ENCODE peak calls at places on chromosomes 12 and 14, in four cellular contexts. A is IMR-90; G is naive thymus-derived CD4-positive, alpha-beta T cell; E is dorsolateral prefrontal cortex. P is an unnamed sample.

GRCh38 chr14:73945159-73945670 is 4.7 kb downstream of the FAM161B start:
- DNase-seq in A (no peak), E (no peak), G (no peak), P (no peak)

GRCh38 chr12:65764325-65764724 is 60.0 kb upstream of the HMGA2 start:
- DNase-seq in G (no peak), E (no peak), A (no peak), P (no peak)

GRCh38 chr12:117680311-117680710 is 288.5 kb downstream of the KSR2 start:
- DNase-seq in A (no peak), E (no peak), G (no peak), P (no peak)

GRCh38 chr14:71497645-71498086 is 434.6 kb upstream of the RGS6 start:
- DNase-seq in A (peak), G (no peak), E (no peak), P (peak)

GRCh38 chr14:77436042-77436441 is 12.7 kb upstream of the NOXRED1 start:
- DNase-seq in A (no peak), G (no peak), E (no peak), P (no peak)

GRCh38 chr14:63088865-63089264 is 43.6 kb upstream of the KCNH5 start:
- DNase-seq in G (no peak), E (no peak), A (no peak), P (no peak)

GRCh38 chr14:38496092-38496491 is 240.2 kb upstream of the CLEC14A start:
- DNase-seq in A (no peak), E (no peak), G (no peak), P (no peak)

GRCh38 chr12:113298861-113299545 is 35.9 kb downstream of the SLC8B1 start:
- DNase-seq in A (no peak), G (no peak), E (no peak), P (no peak)

GRCh38 chr12:49369723-49370145 is 2.5 kb downstream of the SPATS2 start:
- DNase-seq in A (peak), G (peak), E (no peak), P (no peak)

GRCh38 chr14:93953263-93953662 is 23.1 kb downstream of the ASB2 start:
- DNase-seq in G (no peak), E (no peak), A (no peak), P (no peak)

GRCh38 chr14:26401170-26401968 is 196.5 kb downstream of the NOVA1 start:
- DNase-seq in A (no peak), G (no peak), E (no peak), P (no peak)

GRCh38 chr12:60333461-60333860 is 737.6 kb downstream of the SLC16A7 start:
- DNase-seq in G (no peak), A (peak), E (no peak), P (no peak)

GRCh38 chr12:14454098-14454907 is 88.8 kb downstream of the ATF7IP start:
- DNase-seq in G (peak), E (no peak), A (peak), P (peak)

GRCh38 chr14:35155962-35156361 is 33.6 kb downstream of the PRORP start:
- DNase-seq in E (no peak), A (peak), G (no peak), P (no peak)

GRCh38 chr12:47717443-47718193 is 7.7 kb downstream of the ENDOU start:
- DNase-seq in G (peak), A (peak), E (peak), P (no peak)

GRCh38 chr12:96091833-96092232 is 56.4 kb upstream of the LTA4H start:
- DNase-seq in E (no peak), G (no peak), A (no peak), P (no peak)

GRCh38 chr14:75023108-75023507 is 20.4 kb downstream of the EIF2B2 start:
- DNase-seq in G (no peak), E (no peak), A (peak), P (no peak)
- H3K27ac ChIP-seq in G (no peak), E (peak), A (no peak), P (no peak)

GRCh38 chr14:21072781-21073339 is 2.8 kb downstream of the ARHGEF40 start:
- DNase-seq in A (no peak), E (no peak), G (no peak), P (no peak)

GRCh38 chr14:21071225-21072041 is 1.3 kb downstream of the ARHGEF40 start:
- DNase-seq in A (peak), G (peak), E (no peak), P (peak)

GRCh38 chr14:21073921-21074320 is 3.8 kb downstream of the ARHGEF40 start:
- DNase-seq in A (no peak), G (no peak), E (no peak), P (no peak)

GRCh38 chr14:21070610-21071224 is 613 bp downstream of the ARHGEF40 start:
- DNase-seq in G (peak), A (peak), E (no peak), P (no peak)

GRCh38 chr14:21072102-21072501 is 2.0 kb downstream of the ARHGEF40 start:
- DNase-seq in G (no peak), E (no peak), A (peak), P (no peak)
- H3K27ac ChIP-seq in G (no peak), E (peak), A (peak), P (peak)

GRCh38 chr12:26011099-26011498 is 52.6 kb downstream of the RASSF8 start:
- DNase-seq in E (no peak), A (peak), G (no peak), P (no peak)
- H3K27ac ChIP-seq in E (peak), A (no peak), G (no peak), P (no peak)

DNA sequence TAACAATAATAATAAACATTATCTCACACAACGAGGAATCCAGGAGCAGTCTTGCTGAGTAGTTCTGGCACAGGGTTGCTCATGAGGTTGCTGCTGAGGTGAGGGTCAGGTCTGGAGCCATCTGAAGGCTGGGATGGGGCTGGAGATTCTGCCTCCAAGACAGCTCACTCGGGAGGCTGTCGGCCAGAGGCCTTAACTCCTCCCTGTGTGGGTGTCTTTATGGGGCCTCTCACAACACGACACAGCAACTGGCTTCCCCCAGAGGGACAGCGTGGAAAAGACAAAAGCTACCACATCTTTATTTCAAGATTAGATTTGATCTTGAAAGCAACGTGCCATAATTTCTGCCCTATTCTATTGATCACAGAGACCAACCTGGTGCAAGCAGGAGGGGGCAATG is 7.2 kb upstream of the CD4 start:
- DNase-seq in G (peak), A (no peak), E (no peak), P (no peak)
- H3K27ac ChIP-seq in G (peak), A (no peak), E (no peak), P (no peak)

DNA sequence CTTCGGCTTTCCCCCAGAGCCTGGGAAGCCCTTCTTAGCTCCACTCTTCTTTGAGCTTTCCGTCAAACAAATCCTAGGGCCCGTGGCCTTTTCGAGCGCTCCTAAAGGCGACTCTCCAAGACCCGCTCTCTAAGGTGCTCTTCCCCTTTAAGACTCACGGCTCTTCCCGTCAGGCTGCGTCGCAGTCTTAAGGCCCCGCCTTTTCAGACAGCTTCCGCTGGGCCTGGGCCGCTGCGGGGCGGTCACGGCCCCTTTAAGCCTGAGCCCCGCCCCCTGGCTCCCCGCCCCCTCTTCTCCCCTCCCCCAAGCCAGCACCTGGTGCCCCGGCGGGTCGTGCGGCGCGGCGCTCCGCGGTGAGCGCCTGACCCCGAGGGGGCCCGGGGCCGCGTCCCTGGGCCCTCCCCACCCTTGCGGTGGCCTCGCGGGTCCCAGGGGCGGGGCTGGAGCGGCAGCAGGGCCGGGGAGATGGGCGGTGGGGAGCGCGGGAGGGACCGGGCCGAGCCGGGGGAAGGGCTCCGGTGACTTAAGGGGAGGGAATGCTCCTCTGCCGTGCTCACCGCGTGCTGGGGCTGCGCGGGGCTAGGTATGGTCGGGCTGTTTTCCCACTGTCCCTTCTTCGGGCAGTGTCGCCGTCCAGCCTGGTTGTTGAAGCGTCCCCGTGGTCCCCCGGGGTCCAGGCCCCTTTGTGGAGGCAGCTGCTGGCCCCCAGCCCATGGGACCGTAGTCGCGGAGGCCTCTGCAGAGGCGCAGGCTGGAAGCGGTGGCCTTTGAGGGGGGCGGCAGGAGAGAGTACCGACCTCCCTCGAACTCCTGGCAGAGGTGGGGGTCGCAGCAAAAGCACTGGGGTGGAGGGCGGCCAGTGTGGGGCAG is at the start of gene PEX5:
- DNase-seq in A (peak), E (peak), G (peak), P (peak)
- H3K27ac ChIP-seq in A (peak), E (peak), G (peak), P (peak)

DNA sequence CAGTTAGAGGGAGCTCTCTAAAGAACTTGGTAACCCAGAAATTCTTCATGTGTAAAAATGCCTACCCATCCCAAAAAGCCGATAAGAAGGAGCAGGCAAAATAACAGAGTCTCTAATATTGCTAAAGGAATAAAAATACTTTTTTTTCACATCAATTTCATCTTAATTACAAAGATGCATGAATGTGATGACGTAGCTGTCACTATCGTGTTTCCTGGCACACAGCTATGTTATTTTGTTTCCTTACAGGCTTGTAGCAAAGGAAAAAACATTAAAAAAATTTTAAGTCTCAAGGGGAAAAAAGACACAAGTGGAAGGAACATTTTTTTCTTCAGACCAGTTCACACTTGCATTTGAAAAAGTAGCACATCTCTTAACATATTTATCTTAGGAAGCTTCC is 10.3 kb upstream of the LGALS3 start:
- DNase-seq in G (no peak), E (no peak), A (no peak), P (no peak)
- H3K27ac ChIP-seq in G (no peak), E (peak), A (no peak), P (no peak)

DNA sequence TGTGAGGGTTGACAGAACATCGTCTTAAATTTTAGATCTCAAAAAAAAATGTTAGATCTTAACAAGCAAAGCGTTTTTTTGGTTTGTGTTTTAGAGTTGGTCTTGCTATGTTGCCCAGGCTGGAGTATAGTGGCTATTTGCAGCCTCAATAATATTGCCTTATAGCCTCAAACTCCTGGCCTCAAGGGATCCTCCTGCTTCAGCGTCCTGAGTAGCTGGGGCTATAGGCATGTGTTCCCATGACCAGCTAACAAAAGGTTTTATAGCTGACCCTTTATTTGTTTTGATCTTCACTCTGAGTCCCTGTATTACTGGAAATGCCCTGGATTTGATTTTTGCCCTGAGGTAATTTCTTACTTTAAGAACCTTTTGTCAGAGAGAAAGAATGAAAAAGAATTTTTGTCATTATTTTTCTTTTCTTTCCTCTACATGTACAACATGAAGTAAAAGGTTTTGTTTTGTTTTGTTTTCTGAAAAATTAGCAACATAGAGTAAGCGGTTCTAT is 5.2 kb downstream of the INHBC start:
- DNase-seq in E (no peak), G (no peak), A (no peak), P (no peak)
- H3K27ac ChIP-seq in E (no peak), G (no peak), A (no peak), P (no peak)

DNA sequence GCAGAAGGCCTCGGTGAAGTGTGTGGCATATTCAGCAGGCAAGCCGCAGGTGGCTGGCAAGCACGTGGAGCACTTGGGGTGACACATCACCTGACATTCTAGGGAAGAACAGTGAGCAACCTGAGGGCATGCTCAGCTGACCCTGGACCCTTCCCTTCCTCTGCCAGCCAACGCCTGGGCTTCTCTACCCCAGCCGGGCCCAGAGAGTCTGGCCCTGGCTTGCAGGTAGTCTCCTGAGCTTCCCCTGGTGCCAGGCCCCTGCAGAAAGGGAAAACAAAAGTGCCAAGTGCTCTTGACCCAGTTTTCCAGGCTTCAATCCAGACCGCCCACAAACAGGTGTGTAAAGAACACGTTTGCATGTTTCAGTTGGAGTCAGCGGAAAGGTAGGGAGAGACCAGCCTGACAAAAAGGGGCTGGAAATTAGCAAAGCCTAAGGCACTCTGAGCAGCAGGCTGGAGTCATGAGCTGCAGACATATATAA is 45.7 kb downstream of the PRKAB1 start:
- DNase-seq in A (no peak), G (no peak), E (no peak), P (no peak)
- H3K27ac ChIP-seq in A (no peak), G (no peak), E (peak), P (no peak)

DNA sequence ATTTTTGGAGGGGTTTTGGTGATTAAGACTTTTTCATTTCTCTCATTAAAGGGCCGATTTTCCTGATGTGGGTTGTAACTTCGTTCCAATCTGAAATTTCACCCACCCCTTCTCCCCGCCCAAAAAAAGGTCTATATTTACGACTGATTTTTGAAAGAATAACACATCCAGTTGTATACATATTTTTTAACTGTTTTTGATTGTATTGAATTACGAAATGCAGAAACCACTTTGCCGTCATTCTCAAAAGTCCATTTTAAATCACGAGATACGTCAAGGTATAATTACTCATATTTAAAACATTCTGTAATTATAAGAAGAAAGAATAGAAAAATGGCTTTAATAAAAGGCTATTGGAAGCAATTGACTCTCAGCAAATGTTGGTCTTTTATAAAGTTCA is 520.7 kb downstream of the MED13L start:
- DNase-seq in A (no peak), E (no peak), G (no peak), P (no peak)
- H3K27ac ChIP-seq in A (no peak), E (no peak), G (no peak), P (peak)

GRCh38 chr14:96858643-96859042 is 61.5 kb downstream of the VRK1 start:
- DNase-seq in G (no peak), E (no peak), A (no peak), P (no peak)

GRCh38 chr14:96863327-96863985 is 66.3 kb downstream of the VRK1 start:
- DNase-seq in A (no peak), E (no peak), G (no peak), P (no peak)

GRCh38 chr14:96867634-96868033 is 70.5 kb downstream of the VRK1 start:
- DNase-seq in G (no peak), E (no peak), A (no peak), P (no peak)

GRCh38 chr14:96863986-96864330 is 66.8 kb downstream of the VRK1 start:
- DNase-seq in A (no peak), E (no peak), G (no peak), P (no peak)

DNA sequence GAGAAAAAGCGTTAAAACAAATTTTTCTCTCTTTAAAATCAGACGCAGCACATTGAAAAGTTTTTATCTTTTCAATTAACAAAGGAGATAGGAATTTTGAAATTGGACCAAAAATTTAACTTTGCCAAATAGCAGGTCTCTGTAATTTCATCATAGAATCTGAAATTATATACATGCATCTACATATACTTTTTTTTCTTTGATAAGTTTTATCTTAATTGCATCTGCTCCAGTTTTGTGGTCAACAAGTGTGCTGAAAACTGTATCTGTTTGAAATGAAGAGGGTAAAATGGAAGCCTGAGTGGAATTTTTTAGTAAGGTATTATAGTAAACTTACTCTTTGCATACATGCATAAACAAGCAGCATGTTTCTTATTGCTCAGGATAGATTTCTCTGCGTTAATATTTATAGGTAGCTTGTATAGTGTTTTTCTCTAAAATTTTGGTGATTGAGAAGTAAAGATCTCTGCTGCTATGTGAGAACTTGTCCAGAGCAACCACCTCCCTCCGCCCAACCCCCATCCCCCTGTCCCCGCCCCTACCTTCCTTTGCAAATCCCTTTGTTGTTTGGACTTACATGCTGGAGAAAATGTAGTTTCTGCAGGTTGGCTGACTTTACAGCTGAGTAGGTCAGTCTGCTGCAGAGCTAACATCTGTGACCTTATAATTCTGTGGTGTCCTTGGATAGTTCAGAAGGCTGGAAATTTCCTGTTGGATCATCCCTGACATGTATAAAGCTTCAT is 64.6 kb downstream of the VRK1 start:
- DNase-seq in E (no peak), A (no peak), G (no peak), P (no peak)
- H3K27ac ChIP-seq in E (no peak), A (no peak), G (no peak), P (no peak)